ENCODE peak calls at places on chromosomes 1 and 21, in seven cellular contexts. V, S, C, Y, D, M and U are unnamed samples.

GRCh38 chr1:81446006-81446669 is 354.6 kb upstream of the ADGRL2 start:
- DNase-seq in V (no peak), S (no peak), M (no peak), D (no peak), C (no peak), Y (no peak), U (no peak)

GRCh38 chr1:81007024-81007423 is 793.7 kb upstream of the ADGRL2 start:
- DNase-seq in V (no peak), D (no peak), M (peak), S (no peak), Y (no peak), C (no peak), U (no peak)

GRCh38 chr1:23722652-23723051 is 20.6 kb upstream of the ELOA start:
- DNase-seq in S (no peak), D (no peak), M (no peak), Y (no peak), C (no peak), V (no peak), U (no peak)

GRCh38 chr21:37176716-37177115 is 90.4 kb downstream of the VPS26C start:
- DNase-seq in D (peak), V (no peak), S (no peak), Y (no peak), C (no peak), M (peak), U (no peak)

GRCh38 chr1:56194911-56195310 is 384.5 kb downstream of the PLPP3 start:
- DNase-seq in S (no peak), M (peak), Y (peak), D (no peak), V (peak), C (no peak), U (no peak)

GRCh38 chr21:41250519-41250918 is 66.1 kb upstream of the FAM3B start:
- DNase-seq in S (no peak), M (peak), Y (no peak), C (no peak), V (peak), D (no peak), U (no peak)

GRCh38 chr21:29235714-29236197 is 63.0 kb upstream of the BACH1 start:
- DNase-seq in V (no peak), M (no peak), C (no peak), S (no peak), Y (no peak), D (no peak), U (no peak)

GRCh38 chr1:46302091-46303037 is 1.1 kb downstream of the LRRC41 start:
- DNase-seq in V (peak), D (peak), S (no peak), C (peak), Y (peak), M (peak), U (peak)

GRCh38 chr1:119006406-119007279 is 18.5 kb upstream of the TBX15 start:
- DNase-seq in C (peak), Y (no peak), M (peak), S (no peak), V (no peak), D (no peak), U (peak)

GRCh38 chr1:204246876-204247275 is 33.1 kb upstream of the GOLT1A start:
- DNase-seq in S (no peak), M (no peak), C (no peak), V (no peak), D (no peak), Y (no peak), U (no peak)
- H2AK5ac ChIP-seq in S (no peak), M (no peak), C (no peak), V (no peak), D (no peak), Y (no peak), U (no peak)

GRCh38 chr1:14878124-14878523 is 275.4 kb upstream of the TMEM51 start:
- DNase-seq in D (no peak), M (no peak), V (no peak), Y (no peak), S (no peak), C (no peak), U (no peak)
- H3K4ac ChIP-seq in D (no peak), M (no peak), V (no peak), Y (no peak), S (no peak), C (no peak), U (no peak)

GRCh38 chr21:35703704-35704103 is 356.6 kb downstream of the SETD4 start:
- DNase-seq in M (no peak), D (no peak), Y (no peak), V (no peak), S (no peak), C (no peak), U (no peak)
- H2AK5ac ChIP-seq in M (no peak), D (no peak), Y (no peak), V (no peak), S (no peak), C (no peak), U (no peak)

DNA sequence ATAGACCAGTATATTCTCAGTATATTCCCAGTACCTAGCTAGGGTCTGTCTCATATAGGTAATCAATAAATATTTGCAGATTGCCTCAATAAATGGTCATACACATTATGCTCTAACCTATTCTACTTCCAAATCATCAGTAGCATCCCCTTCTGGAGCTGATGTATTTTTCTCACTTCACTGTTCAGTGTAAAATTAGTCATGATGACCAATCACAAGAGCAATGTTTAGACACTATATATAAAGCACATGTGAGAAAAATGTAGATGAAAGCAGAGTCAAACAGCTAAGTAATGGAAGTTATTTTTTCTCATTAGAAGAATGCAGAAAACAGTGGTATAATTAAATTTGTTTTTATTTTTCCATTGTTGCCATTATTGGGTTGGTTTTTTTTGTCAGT is 34.7 kb downstream of the EPRS1 start:
- DNase-seq in S (no peak), M (no peak), D (no peak), V (peak), C (no peak), Y (no peak), U (no peak)
- H3K4ac ChIP-seq in S (no peak), M (no peak), D (no peak), V (no peak), C (no peak), Y (no peak), U (no peak)

DNA sequence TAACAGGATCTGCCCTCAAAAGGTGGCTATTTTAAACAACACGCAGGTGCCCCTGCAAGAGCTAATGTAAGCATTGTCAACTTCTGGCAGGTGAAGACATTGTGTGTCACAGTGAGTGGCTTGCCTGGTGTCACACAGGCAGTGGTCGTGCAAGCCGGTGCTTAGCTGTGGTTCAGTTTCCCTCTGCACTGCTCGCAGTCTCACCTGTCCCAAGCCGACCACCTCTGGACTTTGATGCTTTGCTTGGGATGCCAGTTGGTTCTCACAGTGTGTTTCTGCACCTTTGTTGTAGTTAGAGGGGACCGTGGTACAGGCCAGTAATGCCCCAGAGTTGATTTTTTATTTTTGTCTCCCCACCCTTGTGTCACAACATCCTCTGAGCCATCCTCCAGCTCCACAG is 85.2 kb downstream of the UCK2 start:
- DNase-seq in Y (no peak), D (no peak), M (no peak), V (no peak), S (no peak), C (no peak), U (no peak)
- H2AK5ac ChIP-seq in Y (no peak), D (no peak), M (no peak), V (no peak), S (no peak), C (no peak), U (no peak)

DNA sequence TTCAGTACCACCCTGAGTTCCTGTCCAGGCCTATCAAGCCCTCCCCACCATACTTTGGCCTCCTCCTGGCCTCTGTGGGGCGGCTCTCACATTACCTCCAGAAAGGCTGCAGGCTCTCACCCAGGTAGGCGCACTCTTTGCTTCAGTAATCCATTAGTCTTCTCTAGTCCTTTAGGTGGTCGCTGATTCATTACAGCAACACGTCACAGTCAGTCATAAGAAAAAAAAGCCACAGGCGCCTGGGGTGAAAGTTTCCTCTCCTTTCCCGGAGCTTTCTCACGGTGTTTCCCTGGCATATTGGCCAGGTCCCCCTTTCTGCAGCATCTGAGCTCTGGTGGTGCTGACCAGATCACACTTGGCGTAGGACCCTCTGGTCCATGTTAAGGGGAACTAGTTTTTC is 12.1 kb downstream of the SLFNL1 start:
- DNase-seq in V (no peak), Y (no peak), C (no peak), S (no peak), D (no peak), M (no peak), U (no peak)
- H3K4ac ChIP-seq in V (no peak), Y (no peak), C (no peak), S (no peak), D (no peak), M (no peak), U (no peak)

GRCh38 chr1:89724369-89725015 is 91.6 kb downstream of the LRRC8C start:
- DNase-seq in D (no peak), M (peak), Y (no peak), C (no peak), V (peak), S (no peak), U (no peak)
- H2AK5ac ChIP-seq in D (no peak), M (no peak), Y (no peak), C (no peak), V (peak), S (no peak), U (no peak)

GRCh38 chr1:115712911-115713609 is 55.5 kb downstream of the CASQ2 start:
- DNase-seq in Y (no peak), M (peak), C (peak), D (peak), V (no peak), S (no peak), U (no peak)

GRCh38 chr1:115717541-115717940 is 51.0 kb downstream of the CASQ2 start:
- DNase-seq in D (peak), C (peak), V (peak), M (peak), Y (peak), S (no peak), U (no peak)

GRCh38 chr1:115714572-115715141 is 53.9 kb downstream of the CASQ2 start:
- DNase-seq in M (peak), D (peak), Y (no peak), V (no peak), S (no peak), C (peak), U (no peak)

GRCh38 chr1:115710859-115711624 is 57.5 kb downstream of the CASQ2 start:
- DNase-seq in V (no peak), C (no peak), S (no peak), M (peak), Y (no peak), D (peak), U (no peak)

GRCh38 chr1:115713906-115714305 is 54.6 kb downstream of the CASQ2 start:
- DNase-seq in D (no peak), Y (no peak), M (peak), S (no peak), C (no peak), V (no peak), U (no peak)
- H3K4ac ChIP-seq in D (no peak), Y (no peak), M (peak), S (no peak), C (no peak), V (no peak), U (no peak)

DNA sequence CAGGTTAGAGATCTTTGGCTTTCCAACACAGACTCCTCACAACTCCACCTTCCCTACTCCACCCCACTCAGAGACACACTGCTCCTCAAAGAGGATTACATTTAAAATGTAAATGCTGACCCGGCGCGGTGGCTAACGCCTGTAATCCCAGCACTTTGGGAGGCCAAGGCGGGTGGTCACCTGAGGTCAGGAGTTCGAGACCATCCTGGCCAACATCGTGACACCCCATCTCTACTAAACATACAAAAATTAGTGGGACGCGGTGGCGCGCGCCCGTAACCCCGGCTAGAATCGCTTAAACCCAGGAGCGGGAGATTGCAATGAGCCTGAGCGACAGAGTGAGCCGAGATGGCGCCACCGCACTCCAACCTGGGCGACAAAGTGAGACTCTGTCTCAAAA is 1.8 kb upstream of the ANP32E start:
- DNase-seq in C (no peak), M (no peak), S (no peak), D (no peak), Y (no peak), V (no peak), U (no peak)
- H2AK5ac ChIP-seq in C (no peak), M (no peak), S (no peak), D (no peak), Y (no peak), V (no peak), U (no peak)

DNA sequence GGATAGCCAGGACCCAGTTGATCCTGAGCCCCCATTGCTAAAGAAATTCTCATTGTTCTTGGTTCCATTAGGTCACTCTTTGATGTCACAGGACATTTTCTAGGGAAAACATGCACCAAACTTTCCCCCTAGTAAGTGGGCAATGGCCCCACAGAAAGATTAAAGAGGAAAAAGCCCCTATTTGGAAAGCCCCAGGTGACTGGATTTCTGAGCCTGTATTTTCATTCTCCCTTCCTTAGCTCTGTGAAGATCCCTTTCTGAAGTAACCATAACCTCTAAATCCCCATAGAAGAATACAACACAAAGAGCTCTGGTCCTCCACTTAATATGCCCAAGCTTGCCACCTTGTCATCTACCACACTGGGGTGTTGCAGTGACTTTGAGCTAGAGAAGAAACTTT is 232.3 kb upstream of the FGGY start:
- DNase-seq in S (no peak), M (no peak), V (no peak), D (no peak), Y (no peak), C (no peak), U (no peak)
- H3K4ac ChIP-seq in S (peak), M (no peak), V (no peak), D (no peak), Y (no peak), C (no peak), U (no peak)